ENCODE peak calls at places on chromosomes 7 and 10, in five cellular contexts. S, K, P, U and G are unnamed samples.

GRCh38 chr10:89651916-89652573 is 7.0 kb upstream of the PANK1 start:
- DNase-seq in U (no peak), S (no peak), P (no peak), K (no peak), G (no peak)

GRCh38 chr7:82578430-82578829 is 134.9 kb upstream of the CACNA2D1 start:
- DNase-seq in K (no peak), S (no peak), P (no peak), U (no peak), G (no peak)

GRCh38 chr10:104255244-104255981 is 721 bp downstream of the GSTO1 start:
- DNase-seq in U (peak; percentile 39), K (no peak), P (no peak), S (no peak), G (no peak)

GRCh38 chr10:68471063-68471585 is 649 bp downstream of the DNA2 start:
- DNase-seq in U (no peak), K (no peak), S (no peak), P (no peak), G (no peak)

GRCh38 chr10:131617113-131617877 is 283.5 kb upstream of the PPP2R2D start:
- DNase-seq in P (no peak), K (no peak), S (peak; percentile 46), U (no peak), G (no peak)

GRCh38 chr10:43255644-43256431 is 11.0 kb downstream of the RASGEF1A start:
- DNase-seq in P (no peak), U (peak; percentile 74), K (peak; percentile 63), S (peak; percentile 68), G (no peak)

GRCh38 chr7:92735707-92736106 is 100.7 kb downstream of the CDK6 start:
- DNase-seq in S (no peak), U (no peak), P (no peak), K (no peak), G (no peak)

GRCh38 chr10:59779656-59780521 is 26.6 kb upstream of the MRLN start:
- DNase-seq in K (no peak), U (no peak), S (no peak), P (no peak), G (no peak)

GRCh38 chr7:21543528-21544302 is 876 bp downstream of the DNAH11 start:
- DNase-seq in K (peak; percentile 22), P (no peak), U (no peak), S (peak; percentile 70), G (no peak)

GRCh38 chr7:76315372-76315771 is 12.9 kb downstream of the HSPB1 start:
- DNase-seq in P (no peak), U (no peak), K (no peak), S (no peak), G (no peak)

GRCh38 chr10:44781131-44781530 is 130.0 kb upstream of the TMEM72 start:
- DNase-seq in K (no peak), S (no peak), P (no peak), U (no peak), G (no peak)

GRCh38 chr7:132584796-132585494 is 8.7 kb upstream of the PLXNA4 start:
- DNase-seq in U (no peak), K (no peak), S (no peak), P (no peak), G (no peak)

GRCh38 chr7:125927556-125927955 is 997.9 kb upstream of the POT1 start:
- DNase-seq in U (peak; percentile 53), S (no peak), K (no peak), P (no peak), G (no peak)

GRCh38 chr7:120370954-120371353 is 98.0 kb downstream of the KCND2 start:
- DNase-seq in K (no peak), P (no peak), U (peak; percentile 22), S (no peak), G (no peak)

GRCh38 chr10:61733358-61733940 is 70.7 kb downstream of the CABCOCO1 start:
- DNase-seq in S (no peak), U (peak; percentile 57), K (peak; percentile 41), P (no peak), G (no peak)

GRCh38 chr7:106358103-106358663 is 73.4 kb upstream of the NAMPT start:
- DNase-seq in U (no peak), P (no peak), S (no peak), K (no peak), G (no peak)

GRCh38 chr10:124495176-124495575 is 33.6 kb downstream of the LHPP start:
- DNase-seq in P (no peak), K (no peak), U (no peak), S (no peak), G (no peak)

GRCh38 chr7:97126483-97127171 is 9.1 kb downstream of the SDHAF3 start:
- DNase-seq in K (no peak), P (no peak), U (no peak), S (peak; percentile 90), G (no peak)

GRCh38 chr10:104322416-104322782 is 15.9 kb downstream of the ITPRIP start:
- DNase-seq in U (no peak), K (no peak), P (no peak), S (no peak), G (no peak)

GRCh38 chr10:58781873-58782488 is 269.3 kb downstream of the BICC1 start:
- DNase-seq in P (no peak), U (peak; percentile 10), S (no peak), K (peak; percentile 30), G (peak; percentile 8)

GRCh38 chr10:5045095-5045494 is 41.4 kb upstream of the AKR1C2 start:
- DNase-seq in U (no peak), P (no peak), K (no peak), S (no peak), G (no peak)

GRCh38 chr10:58651040-58651439 is 138.4 kb downstream of the BICC1 start:
- DNase-seq in P (no peak), U (peak; percentile 32), K (no peak), S (peak; percentile 89), G (no peak)

GRCh38 chr10:6199131-6199733 is 3.5 kb upstream of the PFKFB3 start:
- DNase-seq in P (no peak), U (no peak), S (no peak), K (no peak), G (no peak)

GRCh38 chr10:21732067-21732772 is 198.2 kb downstream of the MLLT10 start:
- DNase-seq in K (peak; percentile 79), S (peak; percentile 91), P (peak; percentile 24), U (peak; percentile 84), G (peak; percentile 67)

GRCh38 chr10:79254333-79255006 is 92.8 kb upstream of the PPIF start:
- DNase-seq in K (no peak), S (no peak), P (no peak), U (no peak), G (no peak)